ENCODE peak calls at places on chromosomes 16 and 17, in ten cellular contexts. N, I, K, U, H, V, J, G, L and Y are unnamed samples.
A peak's percentile ranks its signal among the peaks of the same experiment; 100 is the strongest.

GRCh38 chr16:49121636-49122035 is 160.0 kb downstream of the CBLN1 start:
- DNase-seq in I (no peak), G (peak; percentile 94), L (no peak), K (no peak), U (no peak), H (no peak), N (no peak), J (no peak), V (no peak), Y (no peak)

GRCh38 chr16:20906225-20906870 is 5.8 kb downstream of the LYRM1 start:
- DNase-seq in L (no peak), J (no peak), K (no peak), U (peak; percentile 93), V (no peak), N (peak; percentile 92), G (peak; percentile 49), I (no peak), H (no peak), Y (peak; percentile 90)

GRCh38 chr17:7403043-7403901 is 625 bp downstream of the TMEM256 start:
- DNase-seq in G (no peak), H (no peak), N (no peak), U (no peak), J (peak; percentile 85), L (peak; percentile 17), V (peak; percentile 91), K (no peak), I (peak; percentile 62), Y (no peak)

GRCh38 chr16:27625050-27625697 is 75.2 kb downstream of the KATNIP start:
- DNase-seq in J (no peak), V (no peak), I (no peak), N (peak; percentile 11), L (no peak), K (no peak), H (no peak), G (no peak), U (peak; percentile 57), Y (no peak)

GRCh38 chr17:56121661-56122060 is 31.6 kb upstream of the ANKFN1 start:
- DNase-seq in L (no peak), U (no peak), G (no peak), V (peak; percentile 27), N (no peak), K (no peak), J (peak; percentile 52), H (no peak), I (no peak), Y (no peak)

GRCh38 chr16:15694499-15694898 is 44.5 kb downstream of the NDE1 start:
- DNase-seq in J (no peak), G (no peak), I (no peak), N (no peak), L (no peak), V (no peak), K (no peak), H (no peak), U (no peak), Y (no peak)

GRCh38 chr16:81647527-81647926 is 131.6 kb upstream of the PLCG2 start:
- DNase-seq in H (no peak), U (peak; percentile 29), L (no peak), K (no peak), J (no peak), I (peak; percentile 76), N (no peak), G (peak; percentile 90), V (peak; percentile 82), Y (peak; percentile 81)

GRCh38 chr17:5630434-5630833 is 46.1 kb upstream of the NLRP1 start:
- DNase-seq in J (no peak), N (peak; percentile 7), V (no peak), U (no peak), K (no peak), G (no peak), H (no peak), I (no peak), L (no peak), Y (no peak)

GRCh38 chr17:34283571-34283970 is 2.0 kb upstream of the CCL11 start:
- DNase-seq in H (no peak), V (no peak), U (no peak), J (no peak), G (no peak), K (no peak), I (no peak), L (no peak), N (no peak), Y (no peak)

DNA sequence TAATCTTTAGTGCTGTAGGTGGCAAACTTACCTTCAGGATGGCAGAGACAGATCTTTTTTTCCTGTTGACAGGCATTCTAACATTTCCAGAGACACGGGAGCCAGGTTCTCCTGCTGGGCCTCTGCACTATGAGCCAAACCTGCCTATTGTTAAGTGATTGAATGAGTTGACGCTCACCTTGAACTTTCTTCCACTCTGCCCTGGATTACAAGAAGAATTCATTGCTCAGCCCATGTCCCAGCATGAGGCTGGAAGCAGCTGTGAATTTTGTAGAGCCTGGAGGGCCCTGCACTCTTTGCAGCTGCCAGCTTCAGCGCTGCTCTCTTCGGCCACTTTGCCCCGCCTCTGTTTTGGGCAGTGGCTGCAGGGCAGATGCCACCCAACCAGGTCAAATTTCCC is 9.4 kb upstream of the SLC7A5 start:
- DNase-seq in J (no peak), G (no peak), I (no peak), L (no peak), N (no peak), U (no peak), V (no peak), H (no peak), K (no peak), Y (no peak)
- H3K27me3 ChIP-seq in J (peaks cover 20% of the 10 kb centered on the region), G (peaks cover 16% of the 10 kb centered on the region), I (no peaks in the 10 kb centered on the region), L (no peaks in the 10 kb centered on the region), N (peaks cover 56% of the 10 kb centered on the region), U (peaks cover 10% of the 10 kb centered on the region), V (no peaks in the 10 kb centered on the region), H (no peaks in the 10 kb centered on the region), K (no peaks in the 10 kb centered on the region), Y (no peaks in the 10 kb centered on the region)

DNA sequence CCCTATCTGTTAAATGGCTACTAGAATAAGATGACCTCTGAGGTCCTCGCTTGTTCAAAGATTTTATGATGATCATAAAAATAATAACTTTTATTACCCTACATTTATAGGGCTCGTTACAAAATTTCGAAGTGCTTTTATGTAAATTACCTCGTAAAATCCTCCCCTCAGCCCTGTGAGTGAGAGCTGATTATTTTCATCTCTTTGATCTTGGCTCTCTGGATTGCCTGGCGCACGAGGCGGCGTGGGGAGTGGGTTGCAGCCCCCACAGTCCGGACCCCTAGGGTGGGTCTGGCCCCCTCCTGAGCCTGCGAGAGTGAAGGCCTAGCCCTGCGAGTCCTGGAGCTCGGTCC is 1.6 kb downstream of the SDK2 start:
- DNase-seq in H (no peak), U (no peak), N (no peak), K (no peak), L (no peak), J (no peak), V (no peak), G (no peak), I (no peak), Y (no peak)
- H3K27me3 ChIP-seq in H (peaks cover 12% of the 10 kb centered on the region), U (peaks cover 5% of the 10 kb centered on the region), N (peaks cover 69% of the 10 kb centered on the region), K (no peaks in the 10 kb centered on the region), L (no peaks in the 10 kb centered on the region), J (peaks cover 10% of the 10 kb centered on the region), V (peaks cover 52% of the 10 kb centered on the region), G (no peaks in the 10 kb centered on the region), I (peaks cover 12% of the 10 kb centered on the region), Y (peaks cover 86% of the 10 kb centered on the region)

GRCh38 chr16:67651847-67652246 is 6.9 kb downstream of the CARMIL2 start:
- DNase-seq in H (no peak), G (no peak), V (no peak), U (no peak), I (no peak), L (no peak), N (no peak), J (no peak), K (no peak), Y (no peak)

GRCh38 chr16:67653131-67654068 is 6.7 kb downstream of the ACD start:
- DNase-seq in K (peak; percentile 48), L (no peak), J (peak; percentile 51), G (no peak), U (no peak), N (peak; percentile 50), I (no peak), V (peak; percentile 86), H (no peak), Y (peak; percentile 88)

GRCh38 chr16:67651039-67651438 is 6.1 kb downstream of the CARMIL2 start:
- DNase-seq in I (no peak), L (no peak), H (no peak), V (no peak), J (no peak), G (no peak), N (no peak), U (no peak), K (no peak), Y (no peak)

GRCh38 chr16:67654069-67654911 is 5.8 kb downstream of the ACD start:
- DNase-seq in V (no peak), G (no peak), I (no peak), U (no peak), N (no peak), K (no peak), L (no peak), J (no peak), H (no peak), Y (no peak)

GRCh38 chr16:67652578-67653130 is 7.4 kb downstream of the ACD start:
- DNase-seq in I (peak; percentile 26), H (no peak), L (no peak), U (no peak), V (peak; percentile 100), J (peak; percentile 88), K (peak; percentile 62), N (peak; percentile 53), G (no peak), Y (peak; percentile 54)
- H3K27me3 ChIP-seq in I (no peaks in the 10 kb centered on the region), H (no peaks in the 10 kb centered on the region), L (no peaks in the 10 kb centered on the region), U (peaks cover 46% of the 10 kb centered on the region), V (peaks cover 71% of the 10 kb centered on the region), J (peaks cover 48% of the 10 kb centered on the region), K (peaks cover 74% of the 10 kb centered on the region), N (peaks cover 41% of the 10 kb centered on the region), G (peaks cover 40% of the 10 kb centered on the region), Y (peaks cover 46% of the 10 kb centered on the region)

DNA sequence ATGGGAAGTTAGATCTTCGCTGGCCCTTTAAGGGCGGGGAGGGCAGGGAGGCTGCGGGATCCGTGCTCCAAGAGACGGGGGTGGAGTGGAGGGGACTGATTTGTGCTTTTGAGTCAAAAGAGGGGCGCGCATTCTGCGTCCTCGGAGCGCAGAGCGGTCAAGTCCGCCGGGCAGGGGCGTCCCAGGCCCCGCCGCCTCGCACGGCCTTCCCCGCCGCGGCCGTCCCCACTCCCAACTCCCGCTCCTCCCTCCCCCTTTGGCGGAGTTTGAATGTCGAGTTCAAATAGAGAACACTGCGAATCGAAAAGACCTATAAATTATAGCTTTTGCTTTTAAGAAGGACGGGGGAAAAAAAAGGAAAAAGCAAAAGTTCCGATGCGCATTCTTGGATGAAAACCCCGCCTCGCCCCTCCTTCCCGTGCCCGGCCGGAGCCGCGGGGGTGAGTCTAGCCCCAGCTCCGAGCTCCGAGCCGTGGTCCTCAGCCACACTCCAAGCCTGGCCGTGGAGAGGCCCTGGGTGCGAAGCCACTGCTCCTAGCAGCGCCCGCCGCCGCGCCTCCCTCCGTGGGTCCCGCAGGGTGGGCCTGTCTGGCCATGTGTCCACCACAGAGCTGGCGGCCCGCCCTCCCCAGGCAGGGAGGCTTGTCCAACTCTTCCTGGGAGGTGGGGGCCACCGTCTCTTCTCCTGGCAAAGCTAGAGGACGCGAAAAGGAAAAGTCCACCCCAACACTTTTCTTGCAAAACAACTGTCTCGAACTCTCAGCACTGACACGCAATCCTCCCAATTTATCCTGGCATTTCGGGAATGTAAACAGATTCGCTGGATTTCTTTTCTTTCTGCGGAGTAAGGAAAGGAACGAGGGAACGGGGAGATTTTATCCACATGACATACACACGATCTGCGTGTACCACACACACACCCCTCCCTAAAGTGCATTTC is 3.6 kb downstream of the CBX8 start:
- DNase-seq in V (peak; percentile 88), J (peak; percentile 68), L (no peak), N (peak; percentile 94), K (no peak), I (no peak), G (no peak), U (peak; percentile 88), H (no peak), Y (peak; percentile 100)
- H3K27me3 ChIP-seq in V (peaks cover 91% of the 10 kb centered on the region), J (peaks cover 92% of the 10 kb centered on the region), L (peaks cover 39% of the 10 kb centered on the region), N (peaks cover 42% of the 10 kb centered on the region), K (peaks cover 79% of the 10 kb centered on the region), I (no peaks in the 10 kb centered on the region), G (peaks cover 40% of the 10 kb centered on the region), U (peaks cover 42% of the 10 kb centered on the region), H (peaks cover 50% of the 10 kb centered on the region), Y (peaks cover 6% of the 10 kb centered on the region)

GRCh38 chr16:11094075-11094593 is 149.8 kb downstream of the CLEC16A start:
- DNase-seq in U (peak; percentile 90), L (no peak), N (no peak), G (peak; percentile 83), J (no peak), I (peak; percentile 77), K (peak; percentile 58), V (no peak), H (no peak), Y (no peak)
- H3K27me3 ChIP-seq in U (no peaks in the 10 kb centered on the region), L (no peaks in the 10 kb centered on the region), N (no peaks in the 10 kb centered on the region), G (no peaks in the 10 kb centered on the region), J (no peaks in the 10 kb centered on the region), I (no peaks in the 10 kb centered on the region), K (no peaks in the 10 kb centered on the region), V (no peaks in the 10 kb centered on the region), H (no peaks in the 10 kb centered on the region), Y (no peaks in the 10 kb centered on the region)